ENCODE peak calls at places on chromosomes 13 and 19, in nine cellular contexts. One of them, this sample, is unnamed.

GRCh38 chr19:38736413-38737280 is 7.6 kb downstream of the CAPN12 start:
- DNase-seq in activated naive CD4-positive, alpha-beta T cell treated with anti-CD3 and anti-CD28 coated beads, Interleukin-2, amount 50 U/mL, for 16 hours: peak; percentile 69
- DNase-seq in HAP-1: peak; percentile 86
- DNase-seq in EL: peak; percentile 52
- DNase-seq in left kidney: peak; percentile 85
- DNase-seq in memory B cell: peak; percentile 50
- DNase-seq in NCI-H460: no peak
- DNase-seq in GM19239: peak; percentile 58
- DNase-seq in GOT3: no peak
- DNase-seq in this sample: no peak

GRCh38 chr19:8320564-8321066 is 560 bp downstream of the NDUFA7 start:
- DNase-seq in activated naive CD4-positive, alpha-beta T cell treated with anti-CD3 and anti-CD28 coated beads, Interleukin-2, amount 50 U/mL, for 16 hours: no peak
- DNase-seq in HAP-1: no peak
- DNase-seq in EL: no peak
- DNase-seq in left kidney: no peak
- DNase-seq in memory B cell: no peak
- DNase-seq in NCI-H460: no peak
- DNase-seq in GM19239: no peak
- DNase-seq in GOT3: no peak
- DNase-seq in this sample: no peak

GRCh38 chr13:66965146-66965545 is 265.0 kb downstream of the PCDH9 start:
- DNase-seq in activated naive CD4-positive, alpha-beta T cell treated with anti-CD3 and anti-CD28 coated beads, Interleukin-2, amount 50 U/mL, for 16 hours: no peak
- DNase-seq in HAP-1: no peak
- DNase-seq in EL: no peak
- DNase-seq in left kidney: no peak
- DNase-seq in memory B cell: no peak
- DNase-seq in NCI-H460: no peak
- DNase-seq in GM19239: no peak
- DNase-seq in GOT3: no peak
- DNase-seq in this sample: no peak

GRCh38 chr13:49370390-49370789 is 73.5 kb downstream of the CAB39L start:
- DNase-seq in activated naive CD4-positive, alpha-beta T cell treated with anti-CD3 and anti-CD28 coated beads, Interleukin-2, amount 50 U/mL, for 16 hours: no peak
- DNase-seq in HAP-1: no peak
- DNase-seq in EL: no peak
- DNase-seq in left kidney: peak; percentile 52
- DNase-seq in memory B cell: no peak
- DNase-seq in NCI-H460: no peak
- DNase-seq in GM19239: no peak
- DNase-seq in GOT3: no peak
- DNase-seq in this sample: no peak

GRCh38 chr19:28168557-28168956 is 1044.4 kb downstream of the UQCRFS1 start:
- DNase-seq in activated naive CD4-positive, alpha-beta T cell treated with anti-CD3 and anti-CD28 coated beads, Interleukin-2, amount 50 U/mL, for 16 hours: no peak
- DNase-seq in HAP-1: no peak
- DNase-seq in EL: no peak
- DNase-seq in left kidney: peak; percentile 27
- DNase-seq in memory B cell: no peak
- DNase-seq in NCI-H460: no peak
- DNase-seq in GM19239: no peak
- DNase-seq in GOT3: no peak
- DNase-seq in this sample: no peak

GRCh38 chr19:45766919-45767346 is 2.1 kb downstream of the SIX5 start:
- DNase-seq in activated naive CD4-positive, alpha-beta T cell treated with anti-CD3 and anti-CD28 coated beads, Interleukin-2, amount 50 U/mL, for 16 hours: no peak
- DNase-seq in HAP-1: no peak
- DNase-seq in EL: peak; percentile 41
- DNase-seq in left kidney: no peak
- DNase-seq in memory B cell: no peak
- DNase-seq in NCI-H460: no peak
- DNase-seq in GM19239: no peak
- DNase-seq in GOT3: no peak
- DNase-seq in this sample: no peak

GRCh38 chr19:53549354-53549753 is 11.4 kb downstream of the ZNF331 start:
- DNase-seq in activated naive CD4-positive, alpha-beta T cell treated with anti-CD3 and anti-CD28 coated beads, Interleukin-2, amount 50 U/mL, for 16 hours: no peak
- DNase-seq in HAP-1: no peak
- DNase-seq in EL: peak; percentile 29
- DNase-seq in left kidney: no peak
- DNase-seq in memory B cell: no peak
- DNase-seq in NCI-H460: no peak
- DNase-seq in GM19239: no peak
- DNase-seq in GOT3: no peak
- DNase-seq in this sample: peak; percentile 43

GRCh38 chr19:34661357-34661756 is 15.6 kb downstream of the SCGB2B2 start:
- DNase-seq in activated naive CD4-positive, alpha-beta T cell treated with anti-CD3 and anti-CD28 coated beads, Interleukin-2, amount 50 U/mL, for 16 hours: no peak
- DNase-seq in HAP-1: no peak
- DNase-seq in EL: no peak
- DNase-seq in left kidney: no peak
- DNase-seq in memory B cell: no peak
- DNase-seq in NCI-H460: no peak
- DNase-seq in GM19239: no peak
- DNase-seq in GOT3: no peak
- DNase-seq in this sample: no peak

GRCh38 chr19:55693336-55693974 is 18.4 kb downstream of the EPN1 start:
- DNase-seq in activated naive CD4-positive, alpha-beta T cell treated with anti-CD3 and anti-CD28 coated beads, Interleukin-2, amount 50 U/mL, for 16 hours: no peak
- DNase-seq in HAP-1: no peak
- DNase-seq in EL: no peak
- DNase-seq in left kidney: no peak
- DNase-seq in memory B cell: no peak
- DNase-seq in NCI-H460: no peak
- DNase-seq in GM19239: no peak
- DNase-seq in GOT3: no peak
- DNase-seq in this sample: no peak

GRCh38 chr13:91085127-91085526 is 262.4 kb upstream of the MIR17HG start:
- DNase-seq in activated naive CD4-positive, alpha-beta T cell treated with anti-CD3 and anti-CD28 coated beads, Interleukin-2, amount 50 U/mL, for 16 hours: no peak
- DNase-seq in HAP-1: no peak
- DNase-seq in EL: no peak
- DNase-seq in left kidney: no peak
- DNase-seq in memory B cell: no peak
- DNase-seq in NCI-H460: no peak
- DNase-seq in GM19239: no peak
- DNase-seq in GOT3: no peak
- DNase-seq in this sample: no peak

GRCh38 chr13:26946675-26947342 is 186.2 kb upstream of the GPR12 start:
- DNase-seq in activated naive CD4-positive, alpha-beta T cell treated with anti-CD3 and anti-CD28 coated beads, Interleukin-2, amount 50 U/mL, for 16 hours: no peak
- DNase-seq in HAP-1: no peak
- DNase-seq in EL: peak; percentile 56
- DNase-seq in left kidney: peak; percentile 75
- DNase-seq in memory B cell: peak; percentile 12
- DNase-seq in NCI-H460: peak; percentile 58
- DNase-seq in GM19239: peak; percentile 36
- DNase-seq in GOT3: no peak
- DNase-seq in this sample: peak; percentile 57

GRCh38 chr13:34990399-34991224 is 48.5 kb downstream of the NBEA start:
- DNase-seq in activated naive CD4-positive, alpha-beta T cell treated with anti-CD3 and anti-CD28 coated beads, Interleukin-2, amount 50 U/mL, for 16 hours: no peak
- DNase-seq in HAP-1: peak; percentile 19
- DNase-seq in EL: no peak
- DNase-seq in left kidney: no peak
- DNase-seq in memory B cell: no peak
- DNase-seq in NCI-H460: no peak
- DNase-seq in GM19239: no peak
- DNase-seq in GOT3: no peak
- DNase-seq in this sample: no peak

GRCh38 chr19:41299755-41300089 is 10.2 kb upstream of the CCDC97 start:
- DNase-seq in activated naive CD4-positive, alpha-beta T cell treated with anti-CD3 and anti-CD28 coated beads, Interleukin-2, amount 50 U/mL, for 16 hours: peak; percentile 40
- DNase-seq in HAP-1: no peak
- DNase-seq in EL: peak; percentile 53
- DNase-seq in left kidney: no peak
- DNase-seq in memory B cell: no peak
- DNase-seq in NCI-H460: no peak
- DNase-seq in GM19239: no peak
- DNase-seq in GOT3: no peak
- DNase-seq in this sample: no peak

GRCh38 chr13:38308736-38309135 is 40.9 kb upstream of the UFM1 start:
- DNase-seq in activated naive CD4-positive, alpha-beta T cell treated with anti-CD3 and anti-CD28 coated beads, Interleukin-2, amount 50 U/mL, for 16 hours: no peak
- DNase-seq in HAP-1: no peak
- DNase-seq in EL: peak; percentile 26
- DNase-seq in left kidney: no peak
- DNase-seq in memory B cell: no peak
- DNase-seq in NCI-H460: no peak
- DNase-seq in GM19239: no peak
- DNase-seq in GOT3: no peak
- DNase-seq in this sample: peak; percentile 15

GRCh38 chr19:1168877-1169791 is 4.9 kb downstream of the SBNO2 start:
- DNase-seq in activated naive CD4-positive, alpha-beta T cell treated with anti-CD3 and anti-CD28 coated beads, Interleukin-2, amount 50 U/mL, for 16 hours: peak; percentile 12
- DNase-seq in HAP-1: no peak
- DNase-seq in EL: peak; percentile 92
- DNase-seq in left kidney: peak; percentile 82
- DNase-seq in memory B cell: no peak
- DNase-seq in NCI-H460: peak; percentile 79
- DNase-seq in GM19239: no peak
- DNase-seq in GOT3: peak; percentile 75
- DNase-seq in this sample: peak; percentile 60

GRCh38 chr13:110301606-110302131 is 5.3 kb downstream of the COL4A1 start:
- DNase-seq in activated naive CD4-positive, alpha-beta T cell treated with anti-CD3 and anti-CD28 coated beads, Interleukin-2, amount 50 U/mL, for 16 hours: no peak
- DNase-seq in HAP-1: no peak
- DNase-seq in EL: peak; percentile 95
- DNase-seq in left kidney: no peak
- DNase-seq in memory B cell: no peak
- DNase-seq in NCI-H460: no peak
- DNase-seq in GM19239: no peak
- DNase-seq in GOT3: no peak
- DNase-seq in this sample: no peak

GRCh38 chr13:44112700-44113329 is 233.1 kb downstream of the LACC1 start:
- DNase-seq in activated naive CD4-positive, alpha-beta T cell treated with anti-CD3 and anti-CD28 coated beads, Interleukin-2, amount 50 U/mL, for 16 hours: no peak
- DNase-seq in HAP-1: no peak
- DNase-seq in EL: no peak
- DNase-seq in left kidney: no peak
- DNase-seq in memory B cell: no peak
- DNase-seq in NCI-H460: no peak
- DNase-seq in GM19239: no peak
- DNase-seq in GOT3: no peak
- DNase-seq in this sample: no peak

GRCh38 chr13:45242070-45242469 is 41.2 kb upstream of the KCTD4 start:
- DNase-seq in activated naive CD4-positive, alpha-beta T cell treated with anti-CD3 and anti-CD28 coated beads, Interleukin-2, amount 50 U/mL, for 16 hours: no peak
- DNase-seq in HAP-1: no peak
- DNase-seq in EL: peak; percentile 41
- DNase-seq in left kidney: no peak
- DNase-seq in memory B cell: no peak
- DNase-seq in NCI-H460: no peak
- DNase-seq in GM19239: no peak
- DNase-seq in GOT3: no peak
- DNase-seq in this sample: peak; percentile 12

GRCh38 chr19:45468159-45468651 is 409 bp downstream of the FOSB start:
- DNase-seq in activated naive CD4-positive, alpha-beta T cell treated with anti-CD3 and anti-CD28 coated beads, Interleukin-2, amount 50 U/mL, for 16 hours: peak; percentile 37
- DNase-seq in HAP-1: peak; percentile 55
- DNase-seq in EL: peak; percentile 42
- DNase-seq in left kidney: no peak
- DNase-seq in memory B cell: peak; percentile 58
- DNase-seq in NCI-H460: no peak
- DNase-seq in GM19239: no peak
- DNase-seq in GOT3: peak; percentile 88
- DNase-seq in this sample: no peak

GRCh38 chr13:36839981-36840380 is 21.0 kb downstream of the RFXAP start:
- DNase-seq in activated naive CD4-positive, alpha-beta T cell treated with anti-CD3 and anti-CD28 coated beads, Interleukin-2, amount 50 U/mL, for 16 hours: no peak
- DNase-seq in HAP-1: no peak
- DNase-seq in EL: no peak
- DNase-seq in left kidney: peak; percentile 29
- DNase-seq in memory B cell: no peak
- DNase-seq in NCI-H460: no peak
- DNase-seq in GM19239: no peak
- DNase-seq in GOT3: no peak
- DNase-seq in this sample: no peak

GRCh38 chr13:112254061-112254818 is 121.9 kb upstream of the SPACA7 start:
- DNase-seq in activated naive CD4-positive, alpha-beta T cell treated with anti-CD3 and anti-CD28 coated beads, Interleukin-2, amount 50 U/mL, for 16 hours: no peak
- DNase-seq in HAP-1: no peak
- DNase-seq in EL: no peak
- DNase-seq in left kidney: no peak
- DNase-seq in memory B cell: no peak
- DNase-seq in NCI-H460: no peak
- DNase-seq in GM19239: no peak
- DNase-seq in GOT3: no peak
- DNase-seq in this sample: no peak

GRCh38 chr13:97148894-97149293 is 73.2 kb upstream of the MBNL2 start:
- DNase-seq in activated naive CD4-positive, alpha-beta T cell treated with anti-CD3 and anti-CD28 coated beads, Interleukin-2, amount 50 U/mL, for 16 hours: no peak
- DNase-seq in HAP-1: no peak
- DNase-seq in EL: no peak
- DNase-seq in left kidney: no peak
- DNase-seq in memory B cell: no peak
- DNase-seq in NCI-H460: no peak
- DNase-seq in GM19239: no peak
- DNase-seq in GOT3: no peak
- DNase-seq in this sample: no peak

GRCh38 chr13:43664700-43665191 is 122.0 kb downstream of the ENOX1 start:
- DNase-seq in activated naive CD4-positive, alpha-beta T cell treated with anti-CD3 and anti-CD28 coated beads, Interleukin-2, amount 50 U/mL, for 16 hours: no peak
- DNase-seq in HAP-1: peak; percentile 11
- DNase-seq in EL: peak; percentile 94
- DNase-seq in left kidney: peak; percentile 32
- DNase-seq in memory B cell: no peak
- DNase-seq in NCI-H460: no peak
- DNase-seq in GM19239: peak; percentile 2
- DNase-seq in GOT3: no peak
- DNase-seq in this sample: peak; percentile 19

GRCh38 chr19:799076-799881 is 2.0 kb downstream of the PTBP1 start:
- DNase-seq in activated naive CD4-positive, alpha-beta T cell treated with anti-CD3 and anti-CD28 coated beads, Interleukin-2, amount 50 U/mL, for 16 hours: no peak
- DNase-seq in HAP-1: peak; percentile 61
- DNase-seq in EL: peak; percentile 61
- DNase-seq in left kidney: peak; percentile 65
- DNase-seq in memory B cell: no peak
- DNase-seq in NCI-H460: no peak
- DNase-seq in GM19239: no peak
- DNase-seq in GOT3: no peak
- DNase-seq in this sample: peak; percentile 45

GRCh38 chr13:37074703-37075102 is 15.2 kb upstream of the SUPT20H start:
- DNase-seq in activated naive CD4-positive, alpha-beta T cell treated with anti-CD3 and anti-CD28 coated beads, Interleukin-2, amount 50 U/mL, for 16 hours: no peak
- DNase-seq in HAP-1: no peak
- DNase-seq in EL: peak; percentile 35
- DNase-seq in left kidney: peak; percentile 61
- DNase-seq in memory B cell: no peak
- DNase-seq in NCI-H460: peak; percentile 30
- DNase-seq in GM19239: no peak
- DNase-seq in GOT3: no peak
- DNase-seq in this sample: peak; percentile 21

GRCh38 chr19:40690050-40690698 is at the start of gene NUMBL:
- DNase-seq in activated naive CD4-positive, alpha-beta T cell treated with anti-CD3 and anti-CD28 coated beads, Interleukin-2, amount 50 U/mL, for 16 hours: no peak
- DNase-seq in HAP-1: no peak
- DNase-seq in EL: no peak
- DNase-seq in left kidney: peak; percentile 22
- DNase-seq in memory B cell: no peak
- DNase-seq in NCI-H460: no peak
- DNase-seq in GM19239: no peak
- DNase-seq in GOT3: no peak
- DNase-seq in this sample: no peak

GRCh38 chr13:67048793-67049150 is 181.4 kb downstream of the PCDH9 start:
- DNase-seq in activated naive CD4-positive, alpha-beta T cell treated with anti-CD3 and anti-CD28 coated beads, Interleukin-2, amount 50 U/mL, for 16 hours: no peak
- DNase-seq in HAP-1: no peak
- DNase-seq in EL: peak; percentile 24
- DNase-seq in left kidney: no peak
- DNase-seq in memory B cell: no peak
- DNase-seq in NCI-H460: no peak
- DNase-seq in GM19239: no peak
- DNase-seq in GOT3: no peak
- DNase-seq in this sample: peak; percentile 43

GRCh38 chr13:86581711-86582110 is 782.5 kb upstream of the SLITRK6 start:
- DNase-seq in activated naive CD4-positive, alpha-beta T cell treated with anti-CD3 and anti-CD28 coated beads, Interleukin-2, amount 50 U/mL, for 16 hours: no peak
- DNase-seq in HAP-1: no peak
- DNase-seq in EL: no peak
- DNase-seq in left kidney: no peak
- DNase-seq in memory B cell: no peak
- DNase-seq in NCI-H460: no peak
- DNase-seq in GM19239: no peak
- DNase-seq in GOT3: no peak
- DNase-seq in this sample: peak; percentile 58

GRCh38 chr19:38650911-38651584 is 3.6 kb downstream of the ACTN4 start:
- DNase-seq in activated naive CD4-positive, alpha-beta T cell treated with anti-CD3 and anti-CD28 coated beads, Interleukin-2, amount 50 U/mL, for 16 hours: no peak
- DNase-seq in HAP-1: no peak
- DNase-seq in EL: peak; percentile 92
- DNase-seq in left kidney: no peak
- DNase-seq in memory B cell: no peak
- DNase-seq in NCI-H460: no peak
- DNase-seq in GM19239: no peak
- DNase-seq in GOT3: no peak
- DNase-seq in this sample: no peak

GRCh38 chr19:10471909-10472308 is 31.2 kb downstream of the KEAP1 start:
- DNase-seq in activated naive CD4-positive, alpha-beta T cell treated with anti-CD3 and anti-CD28 coated beads, Interleukin-2, amount 50 U/mL, for 16 hours: no peak
- DNase-seq in HAP-1: peak; percentile 23
- DNase-seq in EL: peak; percentile 46
- DNase-seq in left kidney: no peak
- DNase-seq in memory B cell: no peak
- DNase-seq in NCI-H460: peak; percentile 30
- DNase-seq in GM19239: no peak
- DNase-seq in GOT3: no peak
- DNase-seq in this sample: peak; percentile 30

GRCh38 chr19:17576758-17577532 is 21.5 kb downstream of the COLGALT1 start:
- DNase-seq in activated naive CD4-positive, alpha-beta T cell treated with anti-CD3 and anti-CD28 coated beads, Interleukin-2, amount 50 U/mL, for 16 hours: no peak
- DNase-seq in HAP-1: peak; percentile 94
- DNase-seq in EL: peak; percentile 8
- DNase-seq in left kidney: peak; percentile 88
- DNase-seq in memory B cell: no peak
- DNase-seq in NCI-H460: peak; percentile 64
- DNase-seq in GM19239: no peak
- DNase-seq in GOT3: no peak
- DNase-seq in this sample: no peak

This sample was measured in H4.